ENCODE peak calls at places on chromosomes 7 and 10, in ten cellular contexts. One of them, this sample, is unnamed.

GRCh38 chr10:70779088-70779487 is 6.1 kb downstream of the TBATA start:
- DNase-seq in iPS-NIHi11: no peak
- DNase-seq in aorta: no peak
- DNase-seq in NCI-H748 treated with DMSO at 0.1 percent for 48 hours: no peak
- DNase-seq in SJCRH30: no peak
- DNase-seq in NCI-H2029: no peak
- DNase-seq in NCI-H345: no peak
- DNase-seq in EL: no peak
- DNase-seq in stimulated activated CD8-positive, alpha-beta memory T cell treated with anti-CD3 and anti-CD28 coated beads, Interleukin-4, amount 100 ng/mL, for 1 hour: no peak
- DNase-seq in AG04449: no peak
- DNase-seq in this sample: no peak

GRCh38 chr10:21995557-21995956 is 8.0 kb downstream of the DNAJC1 start:
- DNase-seq in SJCRH30: no peak
- DNase-seq in AG04449: no peak
- DNase-seq in NCI-H748 treated with DMSO at 0.1 percent for 48 hours: no peak
- DNase-seq in NCI-H345: no peak
- DNase-seq in NCI-H2029: no peak
- DNase-seq in aorta: no peak
- DNase-seq in stimulated activated CD8-positive, alpha-beta memory T cell treated with anti-CD3 and anti-CD28 coated beads, Interleukin-4, amount 100 ng/mL, for 1 hour: no peak
- DNase-seq in EL: no peak
- DNase-seq in iPS-NIHi11: no peak
- DNase-seq in this sample: no peak

GRCh38 chr10:31867646-31868045 is 61.0 kb downstream of the ARHGAP12 start:
- DNase-seq in NCI-H2029: no peak
- DNase-seq in aorta: no peak
- DNase-seq in NCI-H748 treated with DMSO at 0.1 percent for 48 hours: no peak
- DNase-seq in stimulated activated CD8-positive, alpha-beta memory T cell treated with anti-CD3 and anti-CD28 coated beads, Interleukin-4, amount 100 ng/mL, for 1 hour: no peak
- DNase-seq in iPS-NIHi11: no peak
- DNase-seq in AG04449: no peak
- DNase-seq in SJCRH30: no peak
- DNase-seq in EL: peak
- DNase-seq in NCI-H345: no peak
- DNase-seq in this sample: no peak

GRCh38 chr7:142887282-142888015 is 1.9 kb upstream of the TRPV6 start:
- DNase-seq in NCI-H2029: no peak
- DNase-seq in NCI-H345: no peak
- DNase-seq in AG04449: no peak
- DNase-seq in EL: no peak
- DNase-seq in SJCRH30: no peak
- DNase-seq in iPS-NIHi11: no peak
- DNase-seq in NCI-H748 treated with DMSO at 0.1 percent for 48 hours: no peak
- DNase-seq in aorta: peak
- DNase-seq in stimulated activated CD8-positive, alpha-beta memory T cell treated with anti-CD3 and anti-CD28 coated beads, Interleukin-4, amount 100 ng/mL, for 1 hour: no peak
- DNase-seq in this sample: no peak

GRCh38 chr10:79277579-79277978 is 69.7 kb upstream of the PPIF start:
- DNase-seq in aorta: no peak
- DNase-seq in iPS-NIHi11: no peak
- DNase-seq in EL: no peak
- DNase-seq in stimulated activated CD8-positive, alpha-beta memory T cell treated with anti-CD3 and anti-CD28 coated beads, Interleukin-4, amount 100 ng/mL, for 1 hour: no peak
- DNase-seq in NCI-H2029: no peak
- DNase-seq in AG04449: no peak
- DNase-seq in NCI-H748 treated with DMSO at 0.1 percent for 48 hours: no peak
- DNase-seq in NCI-H345: no peak
- DNase-seq in SJCRH30: no peak
- DNase-seq in this sample: no peak

GRCh38 chr7:126574276-126574675 is 678.5 kb downstream of the GRM8 start:
- DNase-seq in EL: peak
- DNase-seq in aorta: no peak
- DNase-seq in stimulated activated CD8-positive, alpha-beta memory T cell treated with anti-CD3 and anti-CD28 coated beads, Interleukin-4, amount 100 ng/mL, for 1 hour: no peak
- DNase-seq in NCI-H748 treated with DMSO at 0.1 percent for 48 hours: no peak
- DNase-seq in SJCRH30: peak
- DNase-seq in NCI-H2029: no peak
- DNase-seq in iPS-NIHi11: no peak
- DNase-seq in AG04449: no peak
- DNase-seq in NCI-H345: no peak
- DNase-seq in this sample: no peak

GRCh38 chr10:78634835-78635234 is 433.9 kb upstream of the ZMIZ1 start:
- DNase-seq in SJCRH30: no peak
- DNase-seq in EL: no peak
- DNase-seq in aorta: no peak
- DNase-seq in iPS-NIHi11: no peak
- DNase-seq in NCI-H2029: no peak
- DNase-seq in NCI-H345: no peak
- DNase-seq in NCI-H748 treated with DMSO at 0.1 percent for 48 hours: no peak
- DNase-seq in stimulated activated CD8-positive, alpha-beta memory T cell treated with anti-CD3 and anti-CD28 coated beads, Interleukin-4, amount 100 ng/mL, for 1 hour: no peak
- DNase-seq in AG04449: no peak
- DNase-seq in this sample: no peak

GRCh38 chr10:70558871-70559810 is 43.4 kb downstream of the PRF1 start:
- DNase-seq in SJCRH30: peak
- DNase-seq in NCI-H2029: no peak
- DNase-seq in NCI-H748 treated with DMSO at 0.1 percent for 48 hours: no peak
- DNase-seq in NCI-H345: peak
- DNase-seq in iPS-NIHi11: peak
- DNase-seq in EL: peak
- DNase-seq in AG04449: no peak
- DNase-seq in stimulated activated CD8-positive, alpha-beta memory T cell treated with anti-CD3 and anti-CD28 coated beads, Interleukin-4, amount 100 ng/mL, for 1 hour: peak
- DNase-seq in aorta: peak
- DNase-seq in this sample: peak

GRCh38 chr10:110171032-110171431 is 36.4 kb upstream of the MXI1 start:
- DNase-seq in NCI-H748 treated with DMSO at 0.1 percent for 48 hours: no peak
- DNase-seq in SJCRH30: no peak
- DNase-seq in NCI-H2029: no peak
- DNase-seq in stimulated activated CD8-positive, alpha-beta memory T cell treated with anti-CD3 and anti-CD28 coated beads, Interleukin-4, amount 100 ng/mL, for 1 hour: no peak
- DNase-seq in iPS-NIHi11: no peak
- DNase-seq in EL: no peak
- DNase-seq in NCI-H345: no peak
- DNase-seq in AG04449: no peak
- DNase-seq in aorta: no peak
- DNase-seq in this sample: no peak

GRCh38 chr10:89466599-89467035 is 52.2 kb downstream of the IFIT5 start:
- DNase-seq in stimulated activated CD8-positive, alpha-beta memory T cell treated with anti-CD3 and anti-CD28 coated beads, Interleukin-4, amount 100 ng/mL, for 1 hour: no peak
- DNase-seq in NCI-H345: peak
- DNase-seq in NCI-H2029: no peak
- DNase-seq in iPS-NIHi11: peak
- DNase-seq in EL: peak
- DNase-seq in SJCRH30: peak
- DNase-seq in aorta: no peak
- DNase-seq in AG04449: no peak
- DNase-seq in NCI-H748 treated with DMSO at 0.1 percent for 48 hours: peak
- DNase-seq in this sample: peak

GRCh38 chr7:47757946-47758371 is 176.0 kb upstream of the TNS3 start:
- DNase-seq in aorta: peak
- DNase-seq in NCI-H748 treated with DMSO at 0.1 percent for 48 hours: no peak
- DNase-seq in AG04449: peak
- DNase-seq in NCI-H2029: no peak
- DNase-seq in SJCRH30: no peak
- DNase-seq in stimulated activated CD8-positive, alpha-beta memory T cell treated with anti-CD3 and anti-CD28 coated beads, Interleukin-4, amount 100 ng/mL, for 1 hour: no peak
- DNase-seq in iPS-NIHi11: no peak
- DNase-seq in EL: peak
- DNase-seq in NCI-H345: no peak
- DNase-seq in this sample: no peak

GRCh38 chr10:96208271-96208670 is 63.1 kb downstream of the BLNK start:
- DNase-seq in stimulated activated CD8-positive, alpha-beta memory T cell treated with anti-CD3 and anti-CD28 coated beads, Interleukin-4, amount 100 ng/mL, for 1 hour: no peak
- DNase-seq in EL: no peak
- DNase-seq in iPS-NIHi11: no peak
- DNase-seq in aorta: no peak
- DNase-seq in NCI-H2029: no peak
- DNase-seq in NCI-H345: no peak
- DNase-seq in AG04449: no peak
- DNase-seq in NCI-H748 treated with DMSO at 0.1 percent for 48 hours: no peak
- DNase-seq in SJCRH30: no peak
- DNase-seq in this sample: no peak

GRCh38 chr7:120729300-120729699 is 128.6 kb downstream of the TSPAN12 start:
- DNase-seq in NCI-H748 treated with DMSO at 0.1 percent for 48 hours: no peak
- DNase-seq in aorta: no peak
- DNase-seq in EL: no peak
- DNase-seq in SJCRH30: no peak
- DNase-seq in iPS-NIHi11: no peak
- DNase-seq in NCI-H345: no peak
- DNase-seq in AG04449: no peak
- DNase-seq in stimulated activated CD8-positive, alpha-beta memory T cell treated with anti-CD3 and anti-CD28 coated beads, Interleukin-4, amount 100 ng/mL, for 1 hour: no peak
- DNase-seq in NCI-H2029: no peak
- DNase-seq in this sample: no peak

GRCh38 chr7:123945938-123946337 is 20.9 kb downstream of the SPAM1 start:
- DNase-seq in NCI-H748 treated with DMSO at 0.1 percent for 48 hours: no peak
- DNase-seq in iPS-NIHi11: no peak
- DNase-seq in NCI-H2029: no peak
- DNase-seq in EL: no peak
- DNase-seq in aorta: no peak
- DNase-seq in SJCRH30: no peak
- DNase-seq in AG04449: no peak
- DNase-seq in stimulated activated CD8-positive, alpha-beta memory T cell treated with anti-CD3 and anti-CD28 coated beads, Interleukin-4, amount 100 ng/mL, for 1 hour: no peak
- DNase-seq in NCI-H345: no peak
- DNase-seq in this sample: no peak

GRCh38 chr7:113764401-113765035 is 154.3 kb downstream of the PPP1R3A start:
- DNase-seq in NCI-H345: no peak
- DNase-seq in iPS-NIHi11: no peak
- DNase-seq in NCI-H748 treated with DMSO at 0.1 percent for 48 hours: no peak
- DNase-seq in stimulated activated CD8-positive, alpha-beta memory T cell treated with anti-CD3 and anti-CD28 coated beads, Interleukin-4, amount 100 ng/mL, for 1 hour: no peak
- DNase-seq in AG04449: no peak
- DNase-seq in NCI-H2029: no peak
- DNase-seq in SJCRH30: no peak
- DNase-seq in aorta: no peak
- DNase-seq in EL: no peak
- DNase-seq in this sample: no peak

GRCh38 chr7:42274052-42274451 is 37.0 kb upstream of the GLI3 start:
- DNase-seq in EL: peak
- DNase-seq in SJCRH30: no peak
- DNase-seq in NCI-H345: no peak
- DNase-seq in stimulated activated CD8-positive, alpha-beta memory T cell treated with anti-CD3 and anti-CD28 coated beads, Interleukin-4, amount 100 ng/mL, for 1 hour: no peak
- DNase-seq in AG04449: no peak
- DNase-seq in iPS-NIHi11: no peak
- DNase-seq in NCI-H748 treated with DMSO at 0.1 percent for 48 hours: no peak
- DNase-seq in aorta: no peak
- DNase-seq in NCI-H2029: no peak
- DNase-seq in this sample: no peak

GRCh38 chr10:48683893-48684292 is 780 bp upstream of the WDFY4 start:
- DNase-seq in NCI-H2029: no peak
- DNase-seq in SJCRH30: no peak
- DNase-seq in iPS-NIHi11: no peak
- DNase-seq in EL: no peak
- DNase-seq in AG04449: no peak
- DNase-seq in stimulated activated CD8-positive, alpha-beta memory T cell treated with anti-CD3 and anti-CD28 coated beads, Interleukin-4, amount 100 ng/mL, for 1 hour: no peak
- DNase-seq in aorta: no peak
- DNase-seq in NCI-H345: peak
- DNase-seq in NCI-H748 treated with DMSO at 0.1 percent for 48 hours: no peak
- DNase-seq in this sample: no peak

GRCh38 chr10:115998301-115998700 is 274.7 kb downstream of the GFRA1 start:
- DNase-seq in aorta: no peak
- DNase-seq in SJCRH30: no peak
- DNase-seq in NCI-H345: no peak
- DNase-seq in stimulated activated CD8-positive, alpha-beta memory T cell treated with anti-CD3 and anti-CD28 coated beads, Interleukin-4, amount 100 ng/mL, for 1 hour: no peak
- DNase-seq in EL: no peak
- DNase-seq in NCI-H748 treated with DMSO at 0.1 percent for 48 hours: no peak
- DNase-seq in AG04449: no peak
- DNase-seq in iPS-NIHi11: no peak
- DNase-seq in NCI-H2029: no peak
- DNase-seq in this sample: no peak

GRCh38 chr7:72003236-72003635 is 408.9 kb downstream of the CALN1 start:
- DNase-seq in NCI-H748 treated with DMSO at 0.1 percent for 48 hours: no peak
- DNase-seq in AG04449: no peak
- DNase-seq in SJCRH30: no peak
- DNase-seq in NCI-H345: no peak
- DNase-seq in NCI-H2029: no peak
- DNase-seq in aorta: no peak
- DNase-seq in EL: no peak
- DNase-seq in stimulated activated CD8-positive, alpha-beta memory T cell treated with anti-CD3 and anti-CD28 coated beads, Interleukin-4, amount 100 ng/mL, for 1 hour: no peak
- DNase-seq in iPS-NIHi11: no peak
- DNase-seq in this sample: no peak

GRCh38 chr7:69858471-69858870 is 260.2 kb downstream of the AUTS2 start:
- DNase-seq in NCI-H345: no peak
- DNase-seq in NCI-H2029: no peak
- DNase-seq in aorta: no peak
- DNase-seq in NCI-H748 treated with DMSO at 0.1 percent for 48 hours: no peak
- DNase-seq in iPS-NIHi11: peak
- DNase-seq in EL: no peak
- DNase-seq in AG04449: no peak
- DNase-seq in stimulated activated CD8-positive, alpha-beta memory T cell treated with anti-CD3 and anti-CD28 coated beads, Interleukin-4, amount 100 ng/mL, for 1 hour: no peak
- DNase-seq in SJCRH30: no peak
- DNase-seq in this sample: no peak

GRCh38 chr10:90652519-90652918 is 205.3 kb downstream of the HTR7 start:
- DNase-seq in NCI-H748 treated with DMSO at 0.1 percent for 48 hours: peak
- DNase-seq in AG04449: no peak
- DNase-seq in aorta: no peak
- DNase-seq in iPS-NIHi11: peak
- DNase-seq in NCI-H2029: no peak
- DNase-seq in SJCRH30: no peak
- DNase-seq in NCI-H345: no peak
- DNase-seq in stimulated activated CD8-positive, alpha-beta memory T cell treated with anti-CD3 and anti-CD28 coated beads, Interleukin-4, amount 100 ng/mL, for 1 hour: no peak
- DNase-seq in EL: no peak
- DNase-seq in this sample: no peak

GRCh38 chr7:55100172-55100961 is 81.5 kb downstream of the EGFR start:
- DNase-seq in iPS-NIHi11: no peak
- DNase-seq in NCI-H748 treated with DMSO at 0.1 percent for 48 hours: no peak
- DNase-seq in aorta: peak
- DNase-seq in stimulated activated CD8-positive, alpha-beta memory T cell treated with anti-CD3 and anti-CD28 coated beads, Interleukin-4, amount 100 ng/mL, for 1 hour: no peak
- DNase-seq in AG04449: no peak
- DNase-seq in NCI-H345: no peak
- DNase-seq in NCI-H2029: peak
- DNase-seq in EL: no peak
- DNase-seq in SJCRH30: peak
- DNase-seq in this sample: peak

GRCh38 chr7:74183653-74184450 is 9.7 kb downstream of the EIF4H start:
- DNase-seq in AG04449: no peak
- DNase-seq in NCI-H345: no peak
- DNase-seq in stimulated activated CD8-positive, alpha-beta memory T cell treated with anti-CD3 and anti-CD28 coated beads, Interleukin-4, amount 100 ng/mL, for 1 hour: no peak
- DNase-seq in iPS-NIHi11: peak
- DNase-seq in NCI-H2029: no peak
- DNase-seq in aorta: no peak
- DNase-seq in EL: no peak
- DNase-seq in SJCRH30: no peak
- DNase-seq in NCI-H748 treated with DMSO at 0.1 percent for 48 hours: no peak
- DNase-seq in this sample: peak

GRCh38 chr7:17301491-17302101 is 3.1 kb downstream of the AHR start:
- DNase-seq in NCI-H345: peak
- DNase-seq in NCI-H2029: peak
- DNase-seq in SJCRH30: peak
- DNase-seq in aorta: no peak
- DNase-seq in AG04449: no peak
- DNase-seq in iPS-NIHi11: no peak
- DNase-seq in NCI-H748 treated with DMSO at 0.1 percent for 48 hours: peak
- DNase-seq in EL: peak
- DNase-seq in stimulated activated CD8-positive, alpha-beta memory T cell treated with anti-CD3 and anti-CD28 coated beads, Interleukin-4, amount 100 ng/mL, for 1 hour: peak
- DNase-seq in this sample: peak

GRCh38 chr7:47266131-47266706 is 315.7 kb downstream of the TNS3 start:
- DNase-seq in NCI-H2029: peak
- DNase-seq in stimulated activated CD8-positive, alpha-beta memory T cell treated with anti-CD3 and anti-CD28 coated beads, Interleukin-4, amount 100 ng/mL, for 1 hour: no peak
- DNase-seq in aorta: peak
- DNase-seq in AG04449: no peak
- DNase-seq in EL: peak
- DNase-seq in SJCRH30: peak
- DNase-seq in iPS-NIHi11: peak
- DNase-seq in NCI-H345: peak
- DNase-seq in NCI-H748 treated with DMSO at 0.1 percent for 48 hours: peak
- DNase-seq in this sample: peak

GRCh38 chr7:122651451-122651850 is 47.5 kb downstream of the RNF133 start:
- DNase-seq in AG04449: no peak
- DNase-seq in aorta: no peak
- DNase-seq in iPS-NIHi11: no peak
- DNase-seq in stimulated activated CD8-positive, alpha-beta memory T cell treated with anti-CD3 and anti-CD28 coated beads, Interleukin-4, amount 100 ng/mL, for 1 hour: no peak
- DNase-seq in NCI-H345: no peak
- DNase-seq in EL: no peak
- DNase-seq in SJCRH30: no peak
- DNase-seq in NCI-H2029: no peak
- DNase-seq in NCI-H748 treated with DMSO at 0.1 percent for 48 hours: no peak
- DNase-seq in this sample: no peak

GRCh38 chr10:22997102-22997501 is 69.2 kb downstream of the ARMC3 start:
- DNase-seq in iPS-NIHi11: no peak
- DNase-seq in EL: peak
- DNase-seq in AG04449: no peak
- DNase-seq in stimulated activated CD8-positive, alpha-beta memory T cell treated with anti-CD3 and anti-CD28 coated beads, Interleukin-4, amount 100 ng/mL, for 1 hour: no peak
- DNase-seq in NCI-H2029: no peak
- DNase-seq in NCI-H345: no peak
- DNase-seq in aorta: no peak
- DNase-seq in NCI-H748 treated with DMSO at 0.1 percent for 48 hours: no peak
- DNase-seq in SJCRH30: no peak
- DNase-seq in this sample: no peak

GRCh38 chr10:60732240-60733188 is 45.8 kb upstream of the CDK1 start:
- DNase-seq in AG04449: no peak
- DNase-seq in EL: no peak
- DNase-seq in stimulated activated CD8-positive, alpha-beta memory T cell treated with anti-CD3 and anti-CD28 coated beads, Interleukin-4, amount 100 ng/mL, for 1 hour: no peak
- DNase-seq in NCI-H2029: no peak
- DNase-seq in SJCRH30: no peak
- DNase-seq in iPS-NIHi11: peak
- DNase-seq in aorta: peak
- DNase-seq in NCI-H345: peak
- DNase-seq in NCI-H748 treated with DMSO at 0.1 percent for 48 hours: no peak
- DNase-seq in this sample: no peak